ENCODE peak calls at places on chromosomes 7 and 10, in eight cellular contexts. U is Right ventricle myocardium superior; W is anterior cingulate cortex; D is NCI-H2081; C is activated CD8-positive, alpha-beta memory T cell treated with anti-CD3 and anti-CD28 coated beads, Interleukin-2, amount 10 ng/mL, durations not matched to agents 7 days and 5 days; A is suprapubic skin; N is T-helper 2 cell; B is Ammon's horn. L is an unnamed sample.
A peak's percentile ranks its signal among the peaks of the same experiment; 100 is the strongest.

GRCh38 chr10:112361951-112362770 is 11.8 kb upstream of the ACSL5 start:
- DNase-seq in U (peak; percentile 63), W (peak; percentile 7), D (no peak), C (no peak), A (no peak), N (no peak), B (peak; percentile 21), L (no peak)

GRCh38 chr10:60446855-60447254 is 57.2 kb upstream of the ANK3 start:
- DNase-seq in U (no peak), W (no peak), D (no peak), C (no peak), A (no peak), N (no peak), B (no peak), L (no peak)

GRCh38 chr10:129078746-129079480 is 388.1 kb upstream of the MGMT start:
- DNase-seq in U (no peak), W (no peak), D (no peak), C (no peak), A (no peak), N (no peak), B (no peak), L (no peak)

GRCh38 chr7:51113962-51114361 is 202.6 kb downstream of the COBL start:
- DNase-seq in U (no peak), W (no peak), D (no peak), C (no peak), A (no peak), N (no peak), B (no peak), L (no peak)

GRCh38 chr10:15320522-15321203 is 50.4 kb downstream of the FAM171A1 start:
- DNase-seq in U (no peak), W (no peak), D (no peak), C (no peak), A (no peak), N (no peak), B (no peak), L (no peak)

GRCh38 chr10:106873770-106874717 is 290.5 kb downstream of the SORCS1 start:
- DNase-seq in U (no peak), W (no peak), D (no peak), C (no peak), A (no peak), N (no peak), B (no peak), L (no peak)

GRCh38 chr7:12623223-12623622 is 52.7 kb downstream of the SCIN start:
- DNase-seq in U (no peak), W (no peak), D (no peak), C (no peak), A (no peak), N (no peak), B (no peak), L (no peak)

GRCh38 chr10:101217450-101218281 is 11.6 kb downstream of the LBX1 start:
- DNase-seq in U (no peak), W (no peak), D (peak; percentile 53), C (no peak), A (no peak), N (no peak), B (peak; percentile 39), L (no peak)

GRCh38 chr7:35648367-35648766 is 46.6 kb downstream of the HERPUD2 start:
- DNase-seq in U (no peak), W (no peak), D (no peak), C (no peak), A (no peak), N (no peak), B (no peak), L (no peak)

GRCh38 chr10:35000936-35001335 is 89.2 kb downstream of the CUL2 start:
- DNase-seq in U (no peak), W (no peak), D (no peak), C (no peak), A (no peak), N (no peak), B (no peak), L (no peak)

GRCh38 chr10:132806126-132807061 is 20.4 kb upstream of the NKX6-2 start:
- DNase-seq in U (peak; percentile 36), W (no peak), D (no peak), C (no peak), A (peak; percentile 77), N (no peak), B (no peak), L (no peak)

GRCh38 chr7:149011491-149011890 is 16.8 kb downstream of the PDIA4 start:
- DNase-seq in U (no peak), W (no peak), D (no peak), C (no peak), A (no peak), N (no peak), B (no peak), L (no peak)

GRCh38 chr10:110684800-110685446 is 40.8 kb downstream of the RBM20 start:
- DNase-seq in U (peak; percentile 53), W (no peak), D (no peak), C (no peak), A (no peak), N (no peak), B (no peak), L (no peak)

GRCh38 chr7:148151778-148152177 is 438.8 kb upstream of the C7orf33 start:
- DNase-seq in U (no peak), W (no peak), D (no peak), C (no peak), A (no peak), N (no peak), B (no peak), L (no peak)

GRCh38 chr10:62934258-62934657 is 118.1 kb upstream of the EGR2 start:
- DNase-seq in U (no peak), W (peak; percentile 2), D (no peak), C (no peak), A (no peak), N (no peak), B (peak; percentile 28), L (no peak)

GRCh38 chr7:27185013-27185707 is at the start of gene HOXA11:
- DNase-seq in U (no peak), W (no peak), D (peak; percentile 63), C (no peak), A (peak; percentile 80), N (no peak), B (no peak), L (no peak)

GRCh38 chr7:69664433-69664832 is 66.2 kb downstream of the AUTS2 start:
- DNase-seq in U (no peak), W (no peak), D (peak; percentile 28), C (no peak), A (no peak), N (no peak), B (no peak), L (no peak)

GRCh38 chr7:44196450-44196872 is 4.3 kb upstream of the YKT6 start:
- DNase-seq in U (no peak), W (no peak), D (peak; percentile 58), C (peak; percentile 64), A (peak; percentile 48), N (no peak), B (peak; percentile 74), L (peak; percentile 47)

GRCh38 chr7:12017046-12017445 is 185.0 kb upstream of the THSD7A start:
- DNase-seq in U (no peak), W (no peak), D (no peak), C (no peak), A (no peak), N (no peak), B (no peak), L (no peak)

GRCh38 chr7:155000795-155001194 is 2.1 kb downstream of the PAXIP1 start:
- DNase-seq in U (no peak), W (no peak), D (no peak), C (no peak), A (no peak), N (no peak), B (no peak), L (no peak)

GRCh38 chr7:112132123-112132694 is 74.0 kb downstream of the DOCK4 start:
- DNase-seq in U (no peak), W (no peak), D (no peak), C (no peak), A (no peak), N (no peak), B (no peak), L (no peak)

GRCh38 chr10:112446855-112447691 is at the start of the genes VTI1A and ZDHHC6:
- DNase-seq in U (peak; percentile 91), W (peak; percentile 80), D (peak; percentile 70), C (peak; percentile 91), A (peak; percentile 92), N (peak; percentile 73), B (peak; percentile 84), L (peak; percentile 83)

GRCh38 chr7:117323877-117324699 is 1.2 kb upstream of the WNT2 start:
- DNase-seq in U (peak; percentile 53), W (no peak), D (peak; percentile 8), C (no peak), A (peak; percentile 80), N (no peak), B (no peak), L (no peak)

GRCh38 chr10:35739998-35740397 is 97.9 kb upstream of the FZD8 start:
- DNase-seq in U (no peak), W (no peak), D (no peak), C (no peak), A (no peak), N (no peak), B (peak; percentile 3), L (no peak)

GRCh38 chr7:17392846-17393245 is 94.4 kb downstream of the AHR start:
- DNase-seq in U (no peak), W (no peak), D (no peak), C (no peak), A (no peak), N (no peak), B (no peak), L (no peak)

GRCh38 chr10:102133373-102134195 is 744 bp downstream of the PPRC1 start:
- DNase-seq in U (peak; percentile 79), W (peak; percentile 57), D (peak; percentile 49), C (peak; percentile 76), A (peak; percentile 79), N (no peak), B (peak; percentile 75), L (no peak)

GRCh38 chr7:112665709-112666108 is 124.5 kb downstream of the TMEM168 start:
- DNase-seq in U (no peak), W (no peak), D (no peak), C (no peak), A (no peak), N (no peak), B (no peak), L (no peak)

GRCh38 chr10:109203616-109204375 is 719.5 kb downstream of the XPNPEP1 start:
- DNase-seq in U (no peak), W (no peak), D (no peak), C (no peak), A (no peak), N (no peak), B (no peak), L (no peak)

GRCh38 chr7:87000344-87000743 is 59.1 kb downstream of the ELAPOR2 start:
- DNase-seq in U (no peak), W (peak; percentile 11), D (peak; percentile 66), C (no peak), A (no peak), N (no peak), B (peak; percentile 64), L (no peak)

GRCh38 chr7:88758355-88759215 is 915 bp upstream of the ZNF804B start:
- DNase-seq in U (peak; percentile 55), W (peak; percentile 22), D (peak; percentile 80), C (no peak), A (no peak), N (no peak), B (peak; percentile 62), L (no peak)